ENCODE peak calls at places on chromosomes 6 and 20, in six cellular contexts. D is choroid plexus epithelial cell; B is SJSA1; Y is ovary; Z is naive thymus-derived CD4-positive, alpha-beta T cell; E is GM23338. O is an unnamed sample.

GRCh38 chr6:44016131-44016870 is 111.0 kb downstream of the MRPL14 start:
- DNase-seq in D (peak), B (no peak), Y (no peak), Z (no peak), E (no peak), O (peak)

GRCh38 chr20:40711078-40711477 is 22.0 kb upstream of the MAFB start:
- DNase-seq in D (no peak), B (no peak), Y (no peak), Z (no peak), E (no peak), O (no peak)

GRCh38 chr6:14875678-14876063 is 370.2 kb upstream of the JARID2 start:
- DNase-seq in D (peak), B (no peak), Y (no peak), Z (no peak), E (no peak), O (no peak)

GRCh38 chr6:137872071-137872470 is 5.0 kb downstream of the TNFAIP3 start:
- DNase-seq in D (no peak), B (no peak), Y (no peak), Z (no peak), E (no peak), O (no peak)

GRCh38 chr20:53124075-53124532 is 151.9 kb downstream of the TSHZ2 start:
- DNase-seq in D (no peak), B (no peak), Y (peak), Z (no peak), E (no peak), O (peak)

GRCh38 chr6:140956567-140957306 is 1176.0 kb upstream of the GJE1 start:
- DNase-seq in D (peak), B (no peak), Y (no peak), Z (no peak), E (no peak), O (peak)

GRCh38 chr6:167225903-167226508 is 65.1 kb upstream of the UNC93A start:
- DNase-seq in D (no peak), B (no peak), Y (no peak), Z (no peak), E (peak), O (no peak)

GRCh38 chr6:134925800-134926199 is 24.1 kb downstream of the ALDH8A1 start:
- DNase-seq in D (peak), B (no peak), Y (no peak), Z (no peak), E (peak), O (peak)

GRCh38 chr6:81238390-81238789 is 514.1 kb downstream of the TENT5A start:
- DNase-seq in D (no peak), B (no peak), Y (no peak), Z (no peak), E (no peak), O (no peak)

GRCh38 chr6:23445157-23445710 is 680.8 kb upstream of the NRSN1 start:
- DNase-seq in D (peak), B (no peak), Y (no peak), Z (no peak), E (no peak), O (no peak)

GRCh38 chr6:126228001-126228791 is 111.7 kb upstream of the CENPW start:
- DNase-seq in D (peak), B (no peak), Y (no peak), Z (no peak), E (no peak), O (no peak)

GRCh38 chr20:48275737-48276342 is 490.6 kb upstream of the SULF2 start:
- DNase-seq in D (no peak), B (no peak), Y (no peak), Z (no peak), E (peak), O (no peak)

GRCh38 chr6:106099235-106099537 is 13.1 kb downstream of the PRDM1 start:
- DNase-seq in D (no peak), B (no peak), Y (no peak), Z (no peak), E (no peak), O (peak)

GRCh38 chr20:5971203-5971602 is 20.8 kb downstream of the MCM8 start:
- DNase-seq in D (no peak), B (no peak), Y (no peak), Z (no peak), E (peak), O (no peak)

GRCh38 chr6:35064508-35065440 is 76.4 kb downstream of the TCP11 start:
- DNase-seq in D (no peak), B (no peak), Y (no peak), Z (no peak), E (no peak), O (no peak)

GRCh38 chr6:39791311-39791710 is 865 bp upstream of the DAAM2 start:
- DNase-seq in D (no peak), B (no peak), Y (no peak), Z (no peak), E (peak), O (no peak)

GRCh38 chr20:20076297-20077065 is 24.1 kb downstream of the CFAP61 start:
- DNase-seq in D (peak), B (no peak), Y (no peak), Z (no peak), E (no peak), O (peak)

GRCh38 chr6:3318226-3318625 is 59.5 kb downstream of the PSMG4 start:
- DNase-seq in D (no peak), B (no peak), Y (no peak), Z (peak), E (no peak), O (no peak)

GRCh38 chr6:68958327-68958726 is 323.2 kb downstream of the ADGRB3 start:
- DNase-seq in D (peak), B (no peak), Y (no peak), Z (no peak), E (no peak), O (peak)

GRCh38 chr6:151379933-151380847 is 11.2 kb downstream of the ZBTB2 start:
- DNase-seq in D (no peak), B (no peak), Y (no peak), Z (peak), E (peak), O (no peak)

GRCh38 chr20:11168026-11168425 is 494.2 kb upstream of the JAG1 start:
- DNase-seq in D (no peak), B (no peak), Y (no peak), Z (no peak), E (no peak), O (no peak)

GRCh38 chr6:24524801-24525200 is 30.0 kb downstream of the ALDH5A1 start:
- DNase-seq in D (peak), B (no peak), Y (no peak), Z (peak), E (peak), O (peak)

GRCh38 chr6:145532361-145532760 is 203.0 kb downstream of the EPM2A start:
- DNase-seq in D (no peak), B (no peak), Y (no peak), Z (no peak), E (peak), O (no peak)

GRCh38 chr6:163579111-163579879 is 164.8 kb downstream of the QKI start:
- DNase-seq in D (peak), B (no peak), Y (peak), Z (no peak), E (peak), O (peak)

GRCh38 chr6:105794263-105794662 is 291.9 kb upstream of the PRDM1 start:
- DNase-seq in D (peak), B (no peak), Y (peak), Z (no peak), E (peak), O (peak)

GRCh38 chr6:156731436-156731835 is 45.7 kb upstream of the ARID1B start:
- DNase-seq in D (peak), B (no peak), Y (no peak), Z (no peak), E (no peak), O (peak)

GRCh38 chr20:62908971-62909791 is 17.1 kb downstream of the DIDO1 start:
- DNase-seq in D (no peak), B (no peak), Y (no peak), Z (no peak), E (no peak), O (no peak)

GRCh38 chr6:66429220-66429619 is 722.2 kb upstream of the EYS start:
- DNase-seq in D (peak), B (no peak), Y (no peak), Z (no peak), E (no peak), O (peak)

GRCh38 chr20:50520222-50520877 is 10.2 kb downstream of the PTPN1 start:
- DNase-seq in D (no peak), B (no peak), Y (no peak), Z (no peak), E (no peak), O (no peak)
- H3K4me3 ChIP-seq in D (no peak), B (no peak), Y (no peak), Z (peak), E (no peak), O (no peak)

GRCh38 chr6:13709698-13710551 is 1.7 kb downstream of the RANBP9 start:
- DNase-seq in D (peak), B (no peak), Y (no peak), Z (peak), E (peak), O (peak)

GRCh38 chr6:13712485-13712990 is 903 bp upstream of the RANBP9 start:
- DNase-seq in D (peak), B (no peak), Y (peak), Z (peak), E (no peak), O (peak)

GRCh38 chr6:13710552-13711383 is 867 bp downstream of the RANBP9 start:
- DNase-seq in D (peak), B (no peak), Y (peak), Z (peak), E (peak), O (no peak)

GRCh38 chr6:13711726-13712484 is at the start of gene RANBP9:
- DNase-seq in D (peak), B (peak), Y (peak), Z (peak), E (peak), O (peak)

GRCh38 chr6:13711384-13711725 is 280 bp downstream of the RANBP9 start:
- DNase-seq in D (no peak), B (peak), Y (no peak), Z (no peak), E (no peak), O (peak)
- H3K4me3 ChIP-seq in D (peak), B (peak), Y (peak), Z (no peak), E (peak), O (peak)

GRCh38 chr6:132569170-132569569 is 952 bp upstream of the TAAR6 start:
- DNase-seq in D (no peak), B (no peak), Y (no peak), Z (no peak), E (peak), O (no peak)
- H3K4me3 ChIP-seq in D (no peak), B (no peak), Y (no peak), Z (no peak), E (no peak), O (no peak)

GRCh38 chr6:159760602-159761057 is 1.2 kb upstream of the ACAT2 start:
- DNase-seq in D (peak), B (peak), Y (no peak), Z (no peak), E (peak), O (peak)
- H3K4me3 ChIP-seq in D (no peak), B (peak), Y (no peak), Z (peak), E (peak), O (peak)

GRCh38 chr6:7543761-7544424 is 2.4 kb downstream of the DSP start:
- DNase-seq in D (peak), B (no peak), Y (no peak), Z (no peak), E (peak), O (no peak)
- H3K4me3 ChIP-seq in D (peak), B (no peak), Y (no peak), Z (no peak), E (peak), O (no peak)

GRCh38 chr6:26045046-26045938 is 41.9 kb upstream of the HFE start:
- DNase-seq in D (peak), B (peak), Y (peak), Z (peak), E (no peak), O (peak)
- H3K4me3 ChIP-seq in D (peak), B (peak), Y (peak), Z (peak), E (no peak), O (peak)

GRCh38 chr20:23358563-23358906 is 3.4 kb upstream of the GZF1 start:
- DNase-seq in D (no peak), B (no peak), Y (no peak), Z (no peak), E (no peak), O (no peak)

GRCh38 chr20:23357767-23358562 is 4.0 kb upstream of the GZF1 start:
- DNase-seq in D (peak), B (peak), Y (peak), Z (peak), E (peak), O (peak)

GRCh38 chr20:23361651-23362391 is at the start of gene GZF1:
- DNase-seq in D (peak), B (peak), Y (peak), Z (peak), E (peak), O (peak)

GRCh38 chr20:23361108-23361650 is 803 bp upstream of the GZF1 start:
- DNase-seq in D (peak), B (no peak), Y (peak), Z (no peak), E (peak), O (peak)

GRCh38 chr20:23358923-23359572 is 2.9 kb upstream of the GZF1 start:
- DNase-seq in D (no peak), B (no peak), Y (no peak), Z (no peak), E (no peak), O (no peak)
- H3K4me3 ChIP-seq in D (no peak), B (no peak), Y (no peak), Z (no peak), E (peak), O (no peak)

DNA sequence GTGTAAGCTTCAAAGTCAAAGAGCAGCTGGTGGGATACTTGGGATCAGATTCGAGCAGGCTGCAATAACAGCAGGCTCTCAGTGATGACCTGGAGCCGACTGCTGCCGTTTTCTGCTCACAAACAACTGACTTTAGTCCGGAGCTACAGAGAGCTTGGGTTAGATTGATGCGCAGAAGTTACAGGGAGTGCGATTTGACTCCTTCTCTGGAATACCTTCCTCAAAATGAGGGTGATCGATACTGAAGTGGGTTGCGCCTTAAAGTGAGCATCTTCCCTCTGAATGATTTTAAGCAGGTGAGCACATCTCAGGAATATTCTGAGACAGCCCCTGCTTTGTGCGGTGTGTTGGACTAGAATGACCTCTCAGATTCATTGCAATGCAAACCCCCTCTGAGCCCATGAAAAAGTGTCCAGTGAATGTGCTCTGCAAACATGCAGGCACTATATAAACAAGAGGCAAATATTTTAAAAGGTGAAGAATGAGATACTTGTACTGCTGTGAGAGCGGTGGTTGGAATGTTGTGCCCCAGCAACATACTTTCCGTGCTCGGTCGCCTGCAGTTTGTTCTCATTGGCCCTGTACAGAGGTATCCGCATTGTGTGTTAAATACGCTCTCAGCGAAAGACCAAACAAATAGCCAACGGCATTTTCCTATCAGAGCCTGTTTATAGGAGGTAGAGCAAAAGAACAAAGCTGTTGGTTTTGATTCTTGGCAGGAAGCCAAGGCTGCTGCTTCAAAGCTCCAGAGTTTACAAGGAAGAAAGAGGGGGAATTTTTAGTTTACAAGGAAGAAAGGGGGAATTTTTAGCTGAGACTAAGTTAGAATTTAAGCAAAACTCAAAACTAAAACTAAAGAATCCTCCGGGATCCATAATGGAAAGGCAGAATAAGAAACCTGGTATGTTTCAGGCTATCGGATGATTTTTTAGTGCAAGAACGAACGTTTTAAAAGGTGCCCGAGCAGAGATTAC is 67.7 kb downstream of the PHACTR2 start:
- DNase-seq in D (peak), B (peak), Y (peak), Z (no peak), E (peak), O (peak)
- H3K4me3 ChIP-seq in D (peak), B (peak), Y (peak), Z (no peak), E (no peak), O (peak)